ENCODE peak calls at places on chromosome 11, in four cellular contexts. One of them, this sample, is unnamed.
A peak's percentile ranks its signal among the peaks of the same experiment; 100 is the strongest.

GRCh38 chr11:110289472-110289871 is 6.9 kb downstream of the RDX start:
- DNase-seq in HEK293T: no peak
- DNase-seq in effector CD4-positive, alpha-beta T cell: no peak
- DNase-seq in uterus: no peak
- DNase-seq in this sample: no peak

GRCh38 chr11:2447951-2448650 is 3.3 kb downstream of the KCNQ1 start:
- DNase-seq in HEK293T: no peak
- DNase-seq in effector CD4-positive, alpha-beta T cell: no peak
- DNase-seq in uterus: no peak
- DNase-seq in this sample: no peak

GRCh38 chr11:90241414-90241813 is 18.6 kb upstream of the CHORDC1 start:
- DNase-seq in HEK293T: no peak
- DNase-seq in effector CD4-positive, alpha-beta T cell: no peak
- DNase-seq in uterus: no peak
- DNase-seq in this sample: no peak

GRCh38 chr11:62850911-62851806 is 11.8 kb upstream of the WDR74 start:
- DNase-seq in HEK293T: no peak
- DNase-seq in effector CD4-positive, alpha-beta T cell: no peak
- DNase-seq in uterus: no peak
- DNase-seq in this sample: no peak

GRCh38 chr11:101407324-101407723 is 176.5 kb downstream of the TRPC6 start:
- DNase-seq in HEK293T: no peak
- DNase-seq in effector CD4-positive, alpha-beta T cell: no peak
- DNase-seq in uterus: peak; percentile 82
- DNase-seq in this sample: no peak

GRCh38 chr11:35214792-35215193 is 75.8 kb downstream of the CD44 start:
- DNase-seq in HEK293T: no peak
- DNase-seq in effector CD4-positive, alpha-beta T cell: peak; percentile 21
- DNase-seq in uterus: no peak
- DNase-seq in this sample: no peak

GRCh38 chr11:43894546-43894945 is 13.9 kb downstream of the ALKBH3 start:
- DNase-seq in HEK293T: no peak
- DNase-seq in effector CD4-positive, alpha-beta T cell: no peak
- DNase-seq in uterus: no peak
- DNase-seq in this sample: no peak

GRCh38 chr11:18280438-18281046 is 14.5 kb downstream of the SAA1 start:
- DNase-seq in HEK293T: no peak
- DNase-seq in effector CD4-positive, alpha-beta T cell: no peak
- DNase-seq in uterus: no peak
- DNase-seq in this sample: no peak

GRCh38 chr11:118227865-118228785 is 3.3 kb upstream of the JAML start:
- DNase-seq in HEK293T: no peak
- DNase-seq in effector CD4-positive, alpha-beta T cell: no peak
- DNase-seq in uterus: no peak
- DNase-seq in this sample: peak; percentile 13

GRCh38 chr11:112828433-112828832 is 132.8 kb upstream of the NCAM1 start:
- DNase-seq in HEK293T: no peak
- DNase-seq in effector CD4-positive, alpha-beta T cell: no peak
- DNase-seq in uterus: no peak
- DNase-seq in this sample: no peak

GRCh38 chr11:119266517-119267255 is 50.2 kb downstream of the MCAM start:
- DNase-seq in HEK293T: no peak
- DNase-seq in effector CD4-positive, alpha-beta T cell: no peak
- DNase-seq in uterus: no peak
- DNase-seq in this sample: no peak

GRCh38 chr11:123231777-123232176 is 36.7 kb upstream of the CLMP start:
- DNase-seq in HEK293T: no peak
- DNase-seq in effector CD4-positive, alpha-beta T cell: no peak
- DNase-seq in uterus: no peak
- DNase-seq in this sample: no peak

GRCh38 chr11:110069158-110069737 is 23.9 kb upstream of the ZC3H12C start:
- DNase-seq in HEK293T: peak; percentile 46
- DNase-seq in effector CD4-positive, alpha-beta T cell: no peak
- DNase-seq in uterus: peak; percentile 44
- DNase-seq in this sample: no peak

GRCh38 chr11:69950120-69950519 is 128.0 kb upstream of the ANO1 start:
- DNase-seq in HEK293T: peak; percentile 58
- DNase-seq in effector CD4-positive, alpha-beta T cell: no peak
- DNase-seq in uterus: no peak
- DNase-seq in this sample: no peak

GRCh38 chr11:73163638-73164174 is 21.6 kb upstream of the FCHSD2 start:
- DNase-seq in HEK293T: no peak
- DNase-seq in effector CD4-positive, alpha-beta T cell: no peak
- DNase-seq in uterus: no peak
- DNase-seq in this sample: no peak

GRCh38 chr11:61975638-61976419 is 8.4 kb upstream of the FTH1 start:
- DNase-seq in HEK293T: no peak
- DNase-seq in effector CD4-positive, alpha-beta T cell: no peak
- DNase-seq in uterus: no peak
- DNase-seq in this sample: no peak

GRCh38 chr11:19714387-19715363 is 2.0 kb downstream of the NAV2 start:
- DNase-seq in HEK293T: no peak
- DNase-seq in effector CD4-positive, alpha-beta T cell: no peak
- DNase-seq in uterus: peak; percentile 57
- DNase-seq in this sample: no peak

GRCh38 chr11:118175600-118176399 is 639 bp downstream of the SCN2B start:
- DNase-seq in HEK293T: no peak
- DNase-seq in effector CD4-positive, alpha-beta T cell: no peak
- DNase-seq in uterus: no peak
- DNase-seq in this sample: no peak

GRCh38 chr11:64034411-64034811 is 1.3 kb upstream of the FLRT1 start:
- DNase-seq in HEK293T: no peak
- DNase-seq in effector CD4-positive, alpha-beta T cell: no peak
- DNase-seq in uterus: no peak
- DNase-seq in this sample: no peak

GRCh38 chr11:27215471-27216267 is 147.3 kb downstream of the CCDC34 start:
- DNase-seq in HEK293T: no peak
- DNase-seq in effector CD4-positive, alpha-beta T cell: no peak
- DNase-seq in uterus: peak; percentile 69
- DNase-seq in this sample: no peak

GRCh38 chr11:43580735-43581369 is 99.7 kb upstream of the HSD17B12 start:
- DNase-seq in HEK293T: peak; percentile 38
- DNase-seq in effector CD4-positive, alpha-beta T cell: no peak
- DNase-seq in uterus: no peak
- DNase-seq in this sample: no peak

GRCh38 chr11:28756977-28757376 is 648.8 kb downstream of the METTL15 start:
- DNase-seq in HEK293T: no peak
- DNase-seq in effector CD4-positive, alpha-beta T cell: no peak
- DNase-seq in uterus: no peak
- DNase-seq in this sample: no peak